ENCODE peak calls at places on chromosomes 16 and 17, in nine cellular contexts. N is spleen, O is suprapubic skin, G is sigmoid colon, C is HL-60, F is stomach, I is K562, B is GM23338, Q is breast epithelium. J is an unnamed sample.

GRCh38 chr17:81518785-81519283 is 6.2 kb upstream of the ACTG1 start:
- DNase-seq in B (peak), O (no peak), I (peak), G (no peak), N (peak), C (no peak), Q (no peak), F (peak), J (peak)

GRCh38 chr16:4273858-4274291 is 1.1 kb upstream of the TFAP4 start:
- DNase-seq in Q (peak), N (peak), G (peak), O (no peak), F (peak), I (no peak), B (peak), C (peak), J (peak)

GRCh38 chr17:39920218-39921210 is 2.1 kb upstream of the GSDMB start:
- DNase-seq in N (peak), Q (no peak), O (no peak), F (no peak), B (peak), G (no peak), I (no peak), C (no peak), J (no peak)

GRCh38 chr17:30116345-30116660 is 313 bp upstream of the NSRP1 start:
- DNase-seq in O (no peak), I (no peak), C (no peak), N (no peak), G (no peak), B (no peak), F (no peak), Q (no peak), J (no peak)

GRCh38 chr17:7004398-7005253 is 7.8 kb upstream of the RNASEK start:
- DNase-seq in Q (no peak), N (peak), C (no peak), B (peak), O (no peak), I (peak), F (no peak), G (no peak), J (no peak)

GRCh38 chr16:87552072-87552718 is 50.1 kb upstream of the JPH3 start:
- DNase-seq in F (no peak), N (no peak), B (no peak), O (no peak), Q (no peak), I (no peak), C (no peak), G (no peak), J (no peak)

GRCh38 chr17:75487351-75488070 is 27.8 kb downstream of the CASKIN2 start:
- DNase-seq in I (peak), B (no peak), F (no peak), C (peak), N (peak), G (peak), O (no peak), Q (no peak), J (peak)

GRCh38 chr17:64002658-64003525 is 4.7 kb downstream of the PRR29 start:
- DNase-seq in G (peak), Q (peak), C (no peak), O (peak), F (no peak), N (peak), B (no peak), I (no peak), J (no peak)

GRCh38 chr16:1338119-1338730 is 4.8 kb downstream of the BAIAP3 start:
- DNase-seq in G (no peak), C (no peak), I (peak), O (no peak), Q (no peak), F (peak), B (peak), N (no peak), J (peak)

GRCh38 chr16:12236491-12237030 is 260.0 kb downstream of the SNX29 start:
- DNase-seq in N (no peak), B (no peak), I (no peak), Q (no peak), F (no peak), C (no peak), G (no peak), O (no peak), J (no peak)

GRCh38 chr16:49482690-49483089 is 109.1 kb downstream of the C16orf78 start:
- DNase-seq in G (peak), N (peak), F (no peak), I (no peak), C (no peak), O (peak), B (no peak), Q (no peak), J (peak)

GRCh38 chr16:4386951-4387565 is 15.4 kb downstream of the VASN start:
- DNase-seq in O (no peak), N (no peak), F (no peak), I (no peak), Q (no peak), B (no peak), G (no peak), C (no peak), J (no peak)

GRCh38 chr17:62966426-62967110 is 533 bp downstream of the TANC2 start:
- DNase-seq in N (peak), F (peak), G (no peak), C (peak), Q (no peak), B (peak), O (no peak), I (peak), J (peak)

GRCh38 chr17:50627386-50627781 is 7.3 kb upstream of the ABCC3 start:
- DNase-seq in Q (no peak), O (no peak), I (no peak), N (no peak), G (no peak), F (no peak), B (no peak), C (no peak), J (no peak)

GRCh38 chr17:17351901-17352781 is 49.0 kb downstream of the NT5M start:
- DNase-seq in O (peak), I (peak), C (no peak), B (no peak), G (no peak), Q (peak), F (peak), N (peak), J (no peak)
- TF ChIP-seq POLR2AphosphoS5 in O (no peak), I (peak), C (no peak), B (no peak), G (no peak), Q (no peak), F (no peak), N (peak), J (no peak)

GRCh38 chr17:12422632-12423031 is 243.1 kb upstream of the MYOCD start:
- DNase-seq in N (no peak), G (peak), F (peak), B (no peak), I (no peak), O (no peak), Q (peak), C (no peak), J (peak)
- H3K27ac ChIP-seq in N (no peak), G (peak), F (no peak), B (no peak), I (no peak), O (no peak), Q (no peak), C (no peak), J (peak)

GRCh38 chr16:31196324-31197088 is 6.1 kb downstream of the PYCARD start:
- DNase-seq in F (no peak), B (no peak), C (no peak), O (no peak), I (no peak), Q (no peak), N (peak), G (no peak), J (no peak)
- TF ChIP-seq POLR2AphosphoS5 in F (no peak), B (peak), C (peak), O (no peak), I (no peak), Q (no peak), N (peak), G (no peak), J (no peak)

GRCh38 chr16:3007957-3008748 is 4.6 kb upstream of the CLDN9 start:
- DNase-seq in B (peak), Q (no peak), C (peak), F (no peak), O (no peak), G (no peak), I (peak), N (peak), J (no peak)
- H3K27ac ChIP-seq in B (peak), Q (no peak), C (peak), F (no peak), O (no peak), G (no peak), I (peak), N (peak), J (peak)

GRCh38 chr17:45283711-45284110 is 21.8 kb upstream of the SPATA32 start:
- DNase-seq in F (no peak), I (no peak), B (no peak), O (no peak), G (no peak), N (no peak), C (no peak), Q (no peak), J (no peak)

GRCh38 chr17:45284176-45285140 is 22.6 kb upstream of the SPATA32 start:
- DNase-seq in O (peak), C (no peak), Q (no peak), G (peak), N (no peak), I (no peak), B (peak), F (peak), J (no peak)

GRCh38 chr17:45279898-45280297 is 18.0 kb upstream of the SPATA32 start:
- DNase-seq in I (no peak), O (no peak), N (no peak), F (no peak), C (no peak), B (no peak), G (no peak), Q (no peak), J (no peak)

GRCh38 chr17:45286286-45286685 is 24.4 kb upstream of the SPATA32 start:
- DNase-seq in I (no peak), Q (no peak), N (no peak), C (no peak), B (no peak), O (no peak), G (no peak), F (no peak), J (no peak)

GRCh38 chr17:45282683-45283644 is 21.1 kb upstream of the SPATA32 start:
- DNase-seq in B (no peak), G (peak), N (no peak), C (no peak), Q (no peak), F (no peak), I (no peak), O (peak), J (no peak)
- TF ChIP-seq POLR2AphosphoS5 in B (no peak), G (peak), N (no peak), C (no peak), Q (no peak), F (no peak), I (no peak), O (no peak), J (peak)

GRCh38 chr16:67241008-67241900 is 6.0 kb downstream of the FHOD1 start:
- DNase-seq in C (no peak), N (peak), Q (peak), B (peak), O (no peak), I (peak), F (peak), G (no peak), J (peak)

GRCh38 chr16:67242138-67242730 is 5.0 kb downstream of the FHOD1 start:
- DNase-seq in C (no peak), Q (no peak), O (no peak), I (no peak), N (peak), F (no peak), B (no peak), G (no peak), J (no peak)

GRCh38 chr16:67238278-67238575 is 9.1 kb downstream of the FHOD1 start:
- DNase-seq in C (no peak), G (no peak), I (no peak), N (no peak), Q (no peak), B (no peak), O (no peak), F (no peak), J (no peak)

GRCh38 chr16:67238806-67239470 is 8.3 kb downstream of the FHOD1 start:
- DNase-seq in G (no peak), O (no peak), F (no peak), I (no peak), B (no peak), Q (no peak), N (peak), C (no peak), J (no peak)

GRCh38 chr16:67240506-67240905 is 6.8 kb downstream of the FHOD1 start:
- DNase-seq in Q (no peak), G (no peak), B (no peak), I (no peak), O (no peak), F (no peak), N (peak), C (no peak), J (no peak)
- H3K27ac ChIP-seq in Q (peak), G (peak), B (no peak), I (peak), O (peak), F (peak), N (peak), C (no peak), J (peak)

GRCh38 chr17:57921342-57921741 is 33.9 kb downstream of the CUEDC1 start:
- DNase-seq in O (no peak), I (no peak), Q (no peak), F (no peak), G (peak), N (no peak), C (no peak), B (no peak), J (no peak)
- TF ChIP-seq POLR2AphosphoS5 in O (no peak), I (no peak), Q (peak), F (no peak), G (peak), N (no peak), C (no peak), B (no peak), J (no peak)

DNA sequence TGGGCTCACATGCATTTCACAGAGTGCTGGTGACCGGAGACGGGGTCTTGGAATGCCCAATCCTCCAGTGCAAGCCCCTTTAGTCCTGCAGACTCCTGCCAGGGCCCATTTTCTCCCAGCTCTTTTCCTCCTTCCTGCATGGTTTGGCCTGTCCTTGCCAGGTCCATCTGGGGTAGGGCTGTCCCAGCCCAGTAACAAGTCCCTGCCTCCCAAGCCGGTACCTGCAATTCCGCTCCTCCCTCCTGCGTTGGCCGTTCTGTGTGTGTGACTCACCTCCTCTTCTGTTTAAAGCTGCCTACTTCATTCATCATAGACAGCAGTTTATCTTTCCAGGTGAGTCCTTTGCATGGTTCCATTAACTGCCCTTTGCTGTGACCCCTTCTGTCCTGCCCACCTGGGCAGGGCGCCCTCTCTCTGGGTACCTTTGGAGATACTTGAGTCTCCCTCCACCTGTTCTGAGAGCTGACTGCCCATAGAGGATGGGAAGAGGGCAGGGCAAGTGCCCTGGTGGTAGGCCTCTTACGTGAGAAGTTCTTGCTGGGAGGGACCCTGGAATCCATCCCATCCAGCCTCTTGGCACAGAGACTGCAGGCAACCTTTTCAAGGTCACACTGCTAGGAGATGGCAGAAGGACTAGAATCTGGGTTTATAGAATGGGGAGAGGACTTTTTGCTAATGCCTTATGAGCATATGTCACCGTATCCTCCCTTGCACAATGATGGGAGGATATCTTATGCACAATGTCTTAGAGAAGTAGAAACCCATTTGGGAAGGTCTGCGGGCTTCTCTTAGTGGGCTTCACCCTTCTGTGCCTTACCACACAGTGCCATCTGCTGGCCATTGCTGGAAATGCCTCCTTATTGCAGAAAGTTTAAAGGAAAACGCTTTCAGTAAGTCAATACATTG is 29.7 kb upstream of the LGALS9 start:
- DNase-seq in C (peak), G (peak), I (peak), B (peak), N (peak), F (peak), Q (peak), O (peak), J (peak)
- H3K27ac ChIP-seq in C (no peak), G (no peak), I (peak), B (no peak), N (no peak), F (no peak), Q (no peak), O (no peak), J (no peak)

DNA sequence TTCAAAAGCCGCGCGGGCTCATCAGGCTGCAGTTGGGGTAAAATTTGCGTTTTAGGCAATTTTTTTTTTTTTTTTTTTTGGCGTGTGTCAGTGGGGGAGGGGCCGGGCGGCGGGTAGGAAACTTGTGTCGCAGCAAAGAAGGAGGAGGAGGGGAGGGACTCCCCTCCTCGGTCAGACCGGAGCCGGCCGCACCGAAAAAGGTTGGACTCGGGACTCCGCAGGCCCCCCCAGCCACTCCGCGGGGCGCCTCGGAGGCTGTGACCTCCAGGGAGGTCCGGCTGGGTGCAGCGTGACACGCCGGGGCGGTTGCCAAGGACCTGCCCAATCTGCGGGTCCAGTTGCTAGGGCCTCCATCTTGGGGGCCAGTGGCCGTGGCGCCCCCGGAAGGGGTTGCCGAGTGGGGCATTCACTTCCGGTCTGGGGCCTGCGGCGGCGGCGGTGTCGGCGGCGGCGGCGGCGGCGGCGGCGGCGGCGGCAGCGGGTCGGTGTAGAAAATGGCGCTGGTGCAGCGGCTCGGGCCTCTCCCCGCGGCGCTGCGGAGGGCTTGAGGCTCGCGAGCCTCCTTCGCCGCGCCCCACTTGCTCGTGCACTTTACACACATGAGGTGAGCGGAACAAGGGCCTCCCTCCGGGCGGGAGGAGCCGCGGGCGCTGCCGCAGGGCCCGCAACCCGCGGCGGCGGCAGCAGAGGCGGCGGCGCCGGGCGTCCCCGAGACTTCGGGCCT is at the start of gene TNRC6A:
- DNase-seq in F (peak), C (peak), N (peak), G (peak), O (peak), B (peak), Q (peak), I (peak), J (peak)
- TF ChIP-seq POLR2AphosphoS5 in F (peak), C (peak), N (peak), G (peak), O (peak), B (peak), Q (peak), I (peak), J (peak)

GRCh38 chr16:74991268-74991592 is 6.3 kb upstream of the WDR59 start:
- DNase-seq in I (no peak), C (no peak), G (no peak), B (no peak), O (no peak), N (no peak), Q (no peak), F (no peak), J (no peak)

GRCh38 chr16:74990832-74991231 is 5.9 kb upstream of the WDR59 start:
- DNase-seq in C (no peak), B (no peak), N (no peak), Q (no peak), F (no peak), I (no peak), G (no peak), O (no peak), J (no peak)

GRCh38 chr16:74987027-74987681 is 2.2 kb upstream of the WDR59 start:
- DNase-seq in Q (no peak), F (no peak), G (no peak), I (no peak), N (no peak), C (no peak), O (no peak), B (no peak), J (no peak)

GRCh38 chr16:74995986-74996385 is 2.8 kb upstream of the ZNRF1 start:
- DNase-seq in B (no peak), O (no peak), F (no peak), N (no peak), G (no peak), I (no peak), Q (no peak), C (no peak), J (no peak)

DNA sequence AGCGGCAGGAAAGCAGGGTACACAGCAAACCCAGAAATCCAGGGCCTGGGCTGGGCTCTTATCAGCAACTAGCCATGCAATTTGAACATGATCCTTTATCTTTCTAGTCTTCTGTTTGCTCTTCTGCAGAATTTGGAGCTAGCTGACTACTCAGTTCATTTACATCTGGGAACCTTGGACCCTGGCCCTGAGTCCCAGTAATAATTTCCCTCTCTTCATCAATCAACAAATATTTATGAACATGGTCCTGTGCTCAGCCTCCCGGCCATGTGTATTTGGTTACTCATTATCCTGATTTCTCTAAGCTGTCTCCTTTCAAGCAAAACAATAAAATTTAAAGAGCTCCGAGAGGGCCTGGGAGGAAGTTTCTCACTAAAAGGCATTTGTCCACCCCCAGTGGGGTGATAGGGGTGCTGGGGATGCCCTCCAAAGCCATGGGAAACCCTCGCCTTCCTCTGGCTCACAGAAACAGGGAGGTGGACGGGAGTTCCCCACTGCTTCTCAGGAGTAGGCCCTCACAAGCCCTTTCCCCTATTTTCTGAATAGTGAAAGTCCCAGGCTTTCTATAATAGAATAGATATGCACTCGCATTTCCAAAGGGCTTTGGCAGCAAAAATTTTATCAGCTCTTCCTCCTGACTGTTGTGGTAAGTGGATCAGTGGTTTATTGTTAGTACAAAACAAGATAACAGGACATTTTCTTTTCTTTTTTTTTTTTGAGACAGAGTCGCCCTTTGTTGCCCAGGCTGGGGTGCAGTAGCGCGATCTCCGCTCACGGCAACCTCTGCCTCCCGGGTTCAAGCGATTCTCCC is 6.9 kb upstream of the WDR59 start:
- DNase-seq in B (no peak), Q (no peak), G (no peak), O (no peak), F (no peak), C (no peak), N (no peak), I (peak), J (no peak)
- H3K27ac ChIP-seq in B (no peak), Q (peak), G (peak), O (no peak), F (peak), C (no peak), N (no peak), I (peak), J (peak)